ENCODE peak calls at places on chromosomes 3 and 15, in four cellular contexts. Y, I, M and F are unnamed samples.

GRCh38 chr3:123804676-123805075 is 79.5 kb downstream of the MYLK start:
- ATAC-seq in M (no peak), Y (no peak), I (no peak), F (no peak)

GRCh38 chr3:122052968-122053367 is 2.2 kb upstream of the CD86 start:
- ATAC-seq in Y (no peak), I (peak), M (no peak), F (peak)

GRCh38 chr15:39427705-39428104 is 153.2 kb upstream of the THBS1 start:
- ATAC-seq in M (peak), I (no peak), Y (peak), F (peak)

GRCh38 chr3:60588806-60589205 is 662.4 kb downstream of the FHIT start:
- ATAC-seq in Y (no peak), M (no peak), I (no peak), F (no peak)

GRCh38 chr3:125147491-125147820 is 65.1 kb downstream of the SLC12A8 start:
- ATAC-seq in Y (no peak), M (no peak), I (peak), F (no peak)

GRCh38 chr3:41846850-41847249 is 115.1 kb downstream of the ULK4 start:
- ATAC-seq in I (peak), Y (no peak), M (peak), F (no peak)

GRCh38 chr3:135965129-135965505 is 411 bp upstream of the PPP2R3A start:
- ATAC-seq in M (no peak), I (no peak), Y (no peak), F (no peak)

GRCh38 chr3:171671709-171672108 is 138.6 kb downstream of the PLD1 start:
- ATAC-seq in I (no peak), Y (no peak), M (no peak), F (no peak)

GRCh38 chr3:166451997-166452396 is 614.8 kb upstream of the BCHE start:
- ATAC-seq in I (no peak), Y (no peak), M (no peak), F (no peak)

GRCh38 chr3:126064627-126065258 is 19.2 kb downstream of the SLC41A3 start:
- ATAC-seq in M (no peak), Y (no peak), I (no peak), F (no peak)

GRCh38 chr15:63246691-63247464 is 30.5 kb upstream of the APH1B start:
- ATAC-seq in Y (no peak), I (no peak), M (no peak), F (no peak)

GRCh38 chr15:68775671-68776476 is 44.8 kb downstream of the ANP32A start:
- ATAC-seq in I (peak), M (no peak), Y (no peak), F (no peak)

GRCh38 chr3:34212175-34212574 is 413.7 kb downstream of the PDCD6IP start:
- ATAC-seq in M (no peak), Y (no peak), I (peak), F (no peak)

GRCh38 chr3:173397161-173398110 is at the start of gene NLGN1:
- ATAC-seq in I (no peak), Y (no peak), M (no peak), F (no peak)

GRCh38 chr15:40338041-40338657 is 2.6 kb downstream of the CCDC9B start:
- ATAC-seq in M (peak), Y (peak), I (peak), F (peak)

GRCh38 chr3:37526511-37526910 is 335.2 kb upstream of the CTDSPL start:
- ATAC-seq in Y (no peak), M (no peak), I (no peak), F (no peak)

GRCh38 chr3:42055291-42055690 is 35.9 kb upstream of the TRAK1 start:
- ATAC-seq in Y (no peak), I (no peak), M (no peak), F (no peak)

GRCh38 chr3:194330160-194330559 is 21.0 kb downstream of the CPN2 start:
- ATAC-seq in M (no peak), Y (no peak), I (no peak), F (no peak)

GRCh38 chr3:196287066-196287404 is 491 bp downstream of the PCYT1A start:
- ATAC-seq in M (peak), Y (peak), I (peak), F (peak)

GRCh38 chr3:11583638-11584046 is 60.1 kb downstream of the VGLL4 start:
- ATAC-seq in Y (no peak), M (no peak), I (no peak), F (no peak)

GRCh38 chr3:58043933-58044332 is 35.7 kb downstream of the FLNB start:
- ATAC-seq in I (no peak), Y (no peak), M (no peak), F (no peak)

GRCh38 chr15:56040081-56041035 is 46.9 kb upstream of the NEDD4 start:
- ATAC-seq in I (no peak), Y (no peak), M (no peak), F (no peak)